ENCODE peak calls at places on chromosome 4, in six cellular contexts. F is CD4-positive, alpha-beta T cell; M is body of pancreas; J is pancreas; O is A549; L is upper lobe of right lung. W is an unnamed sample.

GRCh38 chr4:182189107-182189878 is 53.9 kb upstream of the TENM3 start:
- DNase-seq in F (no peak), M (no peak), J (no peak), O (no peak), L (no peak), W (no peak)

GRCh38 chr4:140718240-140718639 is 37.9 kb downstream of the TBC1D9 start:
- DNase-seq in F (no peak), M (no peak), J (no peak), O (no peak), L (no peak), W (no peak)

GRCh38 chr4:23888421-23889319 is 1.2 kb downstream of the PPARGC1A start:
- DNase-seq in F (no peak), M (no peak), J (no peak), O (no peak), L (no peak), W (no peak)

GRCh38 chr4:140240237-140240636 is 86.3 kb upstream of the MAML3 start:
- DNase-seq in F (no peak), M (no peak), J (no peak), O (no peak), L (no peak), W (no peak)

GRCh38 chr4:126727461-126727860 is 905.3 kb upstream of the INTU start:
- DNase-seq in F (no peak), M (no peak), J (no peak), O (no peak), L (no peak), W (no peak)

GRCh38 chr4:6727081-6727942 is 11.3 kb downstream of the BLOC1S4 start:
- DNase-seq in F (no peak), M (no peak), J (no peak), O (no peak), L (no peak), W (peak)

GRCh38 chr4:67725981-67726380 is 25.0 kb upstream of the UBA6 start:
- DNase-seq in F (no peak), M (no peak), J (no peak), O (no peak), L (no peak), W (no peak)

GRCh38 chr4:62144431-62144830 is 944.3 kb downstream of the ADGRL3 start:
- DNase-seq in F (no peak), M (no peak), J (no peak), O (no peak), L (no peak), W (no peak)

GRCh38 chr4:110424144-110424543 is 51.8 kb upstream of the ENPEP start:
- DNase-seq in F (no peak), M (no peak), J (no peak), O (no peak), L (no peak), W (no peak)

GRCh38 chr4:124757121-124757520 is 44.6 kb upstream of the ANKRD50 start:
- DNase-seq in F (no peak), M (no peak), J (no peak), O (no peak), L (no peak), W (no peak)

GRCh38 chr4:66169341-66169740 is 499.1 kb upstream of the EPHA5 start:
- DNase-seq in F (no peak), M (no peak), J (no peak), O (no peak), L (no peak), W (no peak)

GRCh38 chr4:78666830-78667258 is 109.3 kb upstream of the BMP2K start:
- DNase-seq in F (no peak), M (no peak), J (no peak), O (no peak), L (no peak), W (no peak)

GRCh38 chr4:1043658-1044468 is 32.4 kb downstream of the FGFRL1 start:
- DNase-seq in F (no peak), M (peak), J (peak), O (peak), L (peak), W (peak)

GRCh38 chr4:1207603-1208265 is 35.4 kb upstream of the SPON2 start:
- DNase-seq in F (no peak), M (peak), J (no peak), O (no peak), L (peak), W (peak)

GRCh38 chr4:149754526-149754925 is 61.1 kb downstream of the IQCM start:
- DNase-seq in F (no peak), M (no peak), J (no peak), O (no peak), L (no peak), W (no peak)

GRCh38 chr4:8351931-8352367 is 82.4 kb downstream of the HTRA3 start:
- DNase-seq in F (no peak), M (no peak), J (no peak), O (no peak), L (peak), W (no peak)

GRCh38 chr4:64897683-64898082 is 488.4 kb upstream of the TECRL start:
- DNase-seq in F (no peak), M (no peak), J (no peak), O (no peak), L (no peak), W (no peak)

GRCh38 chr4:156795727-156796126 is 175.9 kb downstream of the PDGFC start:
- DNase-seq in F (no peak), M (no peak), J (no peak), O (no peak), L (no peak), W (no peak)

GRCh38 chr4:98963538-98964433 is 31.7 kb upstream of the METAP1 start:
- DNase-seq in F (no peak), M (no peak), J (no peak), O (no peak), L (no peak), W (no peak)

GRCh38 chr4:15756361-15756861 is 21.7 kb upstream of the CD38 start:
- DNase-seq in F (peak), M (no peak), J (no peak), O (no peak), L (no peak), W (no peak)

GRCh38 chr4:8247047-8247930 is 22.3 kb upstream of the HTRA3 start:
- DNase-seq in F (no peak), M (no peak), J (no peak), O (no peak), L (peak), W (no peak)

GRCh38 chr4:6782846-6783110 is 251 bp downstream of the KIAA0232 start:
- DNase-seq in F (no peak), M (no peak), J (no peak), O (peak), L (no peak), W (no peak)

GRCh38 chr4:142940614-142941013 is 94.5 kb upstream of the INPP4B start:
- DNase-seq in F (no peak), M (peak), J (peak), O (no peak), L (no peak), W (no peak)

GRCh38 chr4:56371426-56372220 is 15.7 kb downstream of the AASDH start:
- DNase-seq in F (no peak), M (no peak), J (no peak), O (no peak), L (no peak), W (no peak)

GRCh38 chr4:126995235-126995634 is 637.5 kb upstream of the INTU start:
- DNase-seq in F (no peak), M (no peak), J (no peak), O (no peak), L (no peak), W (no peak)

GRCh38 chr4:32334759-32335158 is 1614.6 kb downstream of the PCDH7 start:
- DNase-seq in F (no peak), M (no peak), J (no peak), O (no peak), L (no peak), W (no peak)

GRCh38 chr4:122131562-122132157 is 20.5 kb upstream of the BLTP1 start:
- DNase-seq in F (no peak), M (no peak), J (no peak), O (no peak), L (no peak), W (no peak)

GRCh38 chr4:152398060-152398459 is 137.8 kb downstream of the FBXW7 start:
- DNase-seq in F (no peak), M (no peak), J (no peak), O (no peak), L (no peak), W (no peak)

GRCh38 chr4:52107336-52107735 is 56.2 kb downstream of the SPATA18 start:
- DNase-seq in F (no peak), M (no peak), J (no peak), O (no peak), L (no peak), W (no peak)

GRCh38 chr4:185261971-185262370 is 52.6 kb downstream of the SNX25 start:
- DNase-seq in F (no peak), M (no peak), J (no peak), O (no peak), L (no peak), W (no peak)

GRCh38 chr4:144338834-144339233 is 198.3 kb upstream of the GYPA start:
- DNase-seq in F (no peak), M (no peak), J (no peak), O (no peak), L (no peak), W (no peak)

GRCh38 chr4:181078236-181078635 is 1165.0 kb upstream of the TENM3 start:
- DNase-seq in F (no peak), M (no peak), J (no peak), O (no peak), L (no peak), W (no peak)

GRCh38 chr4:147830987-147831386 is 99.1 kb downstream of the ARHGAP10 start:
- DNase-seq in F (no peak), M (no peak), J (no peak), O (no peak), L (no peak), W (no peak)

GRCh38 chr4:73341454-73341853 is 62.6 kb upstream of the ALB start:
- DNase-seq in F (no peak), M (peak), J (peak), O (peak), L (no peak), W (no peak)

GRCh38 chr4:4395849-4396627 is 9.1 kb downstream of the NSG1 start:
- DNase-seq in F (no peak), M (no peak), J (no peak), O (no peak), L (no peak), W (no peak)

GRCh38 chr4:182434720-182435119 is 191.5 kb downstream of the TENM3 start:
- DNase-seq in F (no peak), M (no peak), J (no peak), O (no peak), L (no peak), W (no peak)

GRCh38 chr4:149164282-149164681 is 651.4 kb downstream of the IQCM start:
- DNase-seq in F (no peak), M (no peak), J (no peak), O (no peak), L (no peak), W (no peak)

GRCh38 chr4:130333241-130333759 is 1237.3 kb downstream of the C4orf33 start:
- DNase-seq in F (no peak), M (no peak), J (no peak), O (no peak), L (no peak), W (no peak)

GRCh38 chr4:130335417-130336194 is 1239.7 kb downstream of the C4orf33 start:
- DNase-seq in F (no peak), M (no peak), J (no peak), O (no peak), L (peak), W (no peak)

GRCh38 chr4:130336585-130337217 is 1240.7 kb downstream of the C4orf33 start:
- DNase-seq in F (no peak), M (no peak), J (no peak), O (no peak), L (no peak), W (no peak)
- TF ChIP-seq CTCF in F (no peak), M (peak), J (no peak), O (no peak), L (peak), W (no peak)

DNA sequence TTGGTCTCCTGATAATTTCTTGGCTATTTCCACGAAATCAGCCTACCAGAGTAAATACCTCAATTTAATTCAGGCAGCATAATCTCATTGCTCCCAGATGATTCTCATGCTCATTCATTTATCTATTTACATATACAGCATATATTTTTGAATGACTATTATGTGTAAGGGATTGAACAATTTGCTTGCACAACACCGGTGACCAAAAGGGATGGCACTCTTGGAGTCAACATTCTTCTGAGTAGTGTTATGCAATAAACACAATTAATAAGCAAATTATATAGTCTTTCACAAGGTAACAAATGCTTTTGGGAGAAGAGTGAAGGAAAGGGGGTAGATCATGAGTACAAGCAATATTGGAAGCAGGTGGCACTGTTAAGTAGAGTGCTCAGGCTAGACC is 1015.3 kb downstream of the ARAP2 start:
- DNase-seq in F (no peak), M (no peak), J (no peak), O (no peak), L (no peak), W (no peak)
- H3K27ac ChIP-seq in F (no peak), M (no peak), J (no peak), O (no peak), L (no peak), W (no peak)

GRCh38 chr4:2931765-2932560 is 31.2 kb downstream of the NOP14 start:
- DNase-seq in F (peak), M (peak), J (peak), O (no peak), L (peak), W (peak)
- TF ChIP-seq CTCF in F (peak), M (no peak), J (no peak), O (no peak), L (peak), W (no peak)

DNA sequence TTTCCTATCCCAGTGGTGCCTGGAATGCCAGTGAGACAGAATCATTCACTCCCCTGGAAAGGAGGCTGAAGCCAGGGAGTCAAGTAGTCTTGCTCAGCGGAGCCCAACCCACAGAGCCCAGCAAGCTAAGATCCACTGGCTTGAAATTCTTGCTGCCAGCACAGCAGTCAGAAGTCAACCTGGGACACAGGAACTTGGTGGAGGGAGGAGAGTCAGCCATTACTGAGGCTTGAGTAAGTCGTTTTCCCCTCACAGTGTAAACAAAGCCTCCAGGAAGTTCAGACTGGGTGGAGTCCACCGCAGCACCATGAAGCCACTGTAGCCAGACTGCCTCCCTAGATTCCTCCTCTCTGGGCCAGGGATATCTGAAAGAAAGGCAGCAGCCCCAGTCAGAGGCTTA is 283.2 kb upstream of the CPEB2 start:
- DNase-seq in F (no peak), M (peak), J (peak), O (no peak), L (no peak), W (peak)
- H3K27ac ChIP-seq in F (no peak), M (no peak), J (no peak), O (peak), L (no peak), W (no peak)

GRCh38 chr4:183860726-183861125 is 44.4 kb upstream of the STOX2 start:
- DNase-seq in F (no peak), M (no peak), J (no peak), O (no peak), L (no peak), W (no peak)
- TF ChIP-seq CTCF in F (no peak), M (no peak), J (no peak), O (no peak), L (no peak), W (no peak)

GRCh38 chr4:88276952-88277710 is 7.2 kb downstream of the PPM1K start:
- DNase-seq in F (no peak), M (no peak), J (no peak), O (no peak), L (no peak), W (no peak)

GRCh38 chr4:88277711-88278025 is 6.7 kb downstream of the PPM1K start:
- DNase-seq in F (no peak), M (no peak), J (no peak), O (no peak), L (no peak), W (no peak)

GRCh38 chr4:88280228-88280795 is 4.0 kb downstream of the PPM1K start:
- DNase-seq in F (no peak), M (no peak), J (no peak), O (no peak), L (no peak), W (no peak)

GRCh38 chr4:88275949-88276515 is 8.3 kb downstream of the PPM1K start:
- DNase-seq in F (no peak), M (no peak), J (no peak), O (no peak), L (no peak), W (no peak)

DNA sequence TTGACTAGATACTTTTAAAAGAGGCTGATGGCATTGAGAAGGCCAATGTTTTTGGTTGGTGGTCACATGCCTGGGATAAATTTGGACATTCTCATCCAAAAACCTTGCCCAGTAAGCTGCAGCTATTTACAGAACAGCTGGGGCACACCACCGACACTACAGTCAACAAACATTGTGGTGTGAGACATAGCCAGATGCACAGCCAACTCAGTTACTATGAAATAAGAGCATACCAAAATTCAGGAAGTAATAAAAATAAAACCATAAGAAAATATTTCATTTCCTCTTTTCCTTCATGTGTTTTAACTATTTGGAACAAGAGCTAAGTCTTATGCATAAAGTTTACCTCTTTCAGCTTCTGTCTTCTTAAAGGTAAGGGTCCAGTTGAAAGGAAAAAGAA is 8.8 kb downstream of the PPM1K start:
- DNase-seq in F (no peak), M (no peak), J (no peak), O (no peak), L (no peak), W (no peak)
- H3K27ac ChIP-seq in F (no peak), M (no peak), J (no peak), O (no peak), L (no peak), W (no peak)

GRCh38 chr4:46329118-46329976 is 60.6 kb downstream of the GABRA2 start:
- DNase-seq in F (no peak), M (peak), J (peak), O (no peak), L (no peak), W (no peak)
- TF ChIP-seq CTCF in F (no peak), M (peak), J (peak), O (no peak), L (no peak), W (no peak)

DNA sequence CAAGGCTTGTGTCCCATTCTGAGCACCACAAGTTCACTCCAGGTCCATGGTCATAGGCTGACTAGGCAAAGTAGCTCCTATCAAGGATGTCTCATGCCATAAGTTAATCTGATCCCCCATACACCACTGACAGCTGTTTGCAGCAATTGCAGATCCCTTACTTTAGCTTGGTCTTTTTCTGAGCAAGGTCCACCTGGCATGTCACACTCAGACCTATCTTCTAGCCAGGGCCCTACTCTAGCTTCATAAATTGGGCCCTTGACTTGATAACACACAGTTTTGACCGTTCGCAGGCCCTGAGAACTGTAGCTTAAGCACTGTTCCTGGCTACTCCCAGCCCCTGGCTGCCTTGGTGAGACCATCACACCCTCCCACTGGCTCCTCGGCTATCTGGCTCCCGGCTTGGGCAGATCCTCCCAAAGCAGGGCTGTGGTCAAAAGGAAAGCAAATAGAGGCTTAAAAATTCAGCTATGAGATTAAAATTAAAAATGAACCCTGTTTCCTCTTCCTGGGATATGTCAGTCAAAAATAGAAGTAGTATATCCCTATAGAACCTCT is 427.4 kb downstream of the RAB28 start:
- DNase-seq in F (no peak), M (no peak), J (no peak), O (no peak), L (no peak), W (no peak)
- H3K27ac ChIP-seq in F (no peak), M (no peak), J (no peak), O (no peak), L (no peak), W (no peak)

GRCh38 chr4:137853424-137853823 is 321.1 kb upstream of the PCDH18 start:
- DNase-seq in F (no peak), M (no peak), J (no peak), O (no peak), L (no peak), W (peak)

GRCh38 chr4:137852326-137852725 is 320.0 kb upstream of the PCDH18 start:
- DNase-seq in F (no peak), M (no peak), J (no peak), O (no peak), L (no peak), W (no peak)

DNA sequence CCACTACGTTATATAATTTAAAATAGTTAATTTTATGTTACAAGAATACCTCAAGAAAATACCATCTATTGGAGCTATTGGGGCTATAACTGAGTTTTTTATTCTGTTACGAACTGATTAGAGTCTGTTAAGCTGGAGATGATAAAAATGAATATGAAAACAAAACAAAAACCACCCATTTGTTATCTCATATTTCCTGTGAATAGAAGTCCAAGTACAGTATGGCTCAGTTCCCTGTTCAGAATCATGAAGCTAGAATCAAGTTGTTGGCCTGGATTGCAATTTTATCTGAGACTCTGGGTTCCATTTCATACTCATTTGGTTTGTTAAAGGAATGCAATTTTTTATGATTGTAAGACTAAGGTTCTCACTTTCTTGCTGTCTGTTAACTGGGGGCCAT is 319.1 kb upstream of the PCDH18 start:
- DNase-seq in F (no peak), M (no peak), J (no peak), O (no peak), L (no peak), W (no peak)
- TF ChIP-seq CTCF in F (no peak), M (no peak), J (no peak), O (no peak), L (no peak), W (no peak)